ENCODE peak calls at places on chromosomes 12 and 14, in five cellular contexts. One of them, this sample, is unnamed.

GRCh38 chr12:74903522-74903921 is 306.1 kb downstream of the KCNC2 start:
- DNase-seq in Peyer's patch: no peak
- DNase-seq in GM10248: no peak
- DNase-seq in esophagus muscularis mucosa: no peak
- DNase-seq in cardiac muscle cell: no peak
- DNase-seq in this sample: no peak

GRCh38 chr12:30905483-30906009 is 21.0 kb upstream of the TSPAN11 start:
- DNase-seq in esophagus muscularis mucosa: no peak
- DNase-seq in cardiac muscle cell: no peak
- DNase-seq in GM10248: no peak
- DNase-seq in Peyer's patch: no peak
- DNase-seq in this sample: no peak

GRCh38 chr14:74476107-74476506 is 17.0 kb downstream of the NPC2 start:
- DNase-seq in Peyer's patch: no peak
- DNase-seq in esophagus muscularis mucosa: no peak
- DNase-seq in cardiac muscle cell: no peak
- DNase-seq in GM10248: no peak
- DNase-seq in this sample: no peak

GRCh38 chr12:5022465-5023061 is 21.1 kb upstream of the KCNA5 start:
- DNase-seq in esophagus muscularis mucosa: no peak
- DNase-seq in Peyer's patch: peak
- DNase-seq in cardiac muscle cell: peak
- DNase-seq in GM10248: peak
- DNase-seq in this sample: peak

GRCh38 chr12:104593482-104593881 is 136.7 kb downstream of the CHST11 start:
- DNase-seq in esophagus muscularis mucosa: no peak
- DNase-seq in Peyer's patch: no peak
- DNase-seq in cardiac muscle cell: no peak
- DNase-seq in GM10248: no peak
- DNase-seq in this sample: no peak

GRCh38 chr14:28461379-28461778 is 305.2 kb upstream of the FOXG1 start:
- DNase-seq in Peyer's patch: no peak
- DNase-seq in GM10248: no peak
- DNase-seq in esophagus muscularis mucosa: no peak
- DNase-seq in cardiac muscle cell: peak
- DNase-seq in this sample: no peak

GRCh38 chr12:80213871-80214270 is 114.5 kb downstream of the OTOGL start:
- DNase-seq in Peyer's patch: no peak
- DNase-seq in esophagus muscularis mucosa: no peak
- DNase-seq in cardiac muscle cell: no peak
- DNase-seq in GM10248: no peak
- DNase-seq in this sample: no peak

GRCh38 chr12:2058837-2059236 is 6.0 kb downstream of the CACNA1C start:
- DNase-seq in GM10248: no peak
- DNase-seq in esophagus muscularis mucosa: no peak
- DNase-seq in Peyer's patch: no peak
- DNase-seq in cardiac muscle cell: no peak
- DNase-seq in this sample: no peak

GRCh38 chr14:26290007-26290530 is 307.8 kb downstream of the NOVA1 start:
- DNase-seq in esophagus muscularis mucosa: no peak
- DNase-seq in Peyer's patch: no peak
- DNase-seq in cardiac muscle cell: peak
- DNase-seq in GM10248: no peak
- DNase-seq in this sample: no peak

GRCh38 chr14:75566752-75567151 is 11.7 kb upstream of the FLVCR2 start:
- DNase-seq in esophagus muscularis mucosa: no peak
- DNase-seq in GM10248: no peak
- DNase-seq in Peyer's patch: no peak
- DNase-seq in cardiac muscle cell: no peak
- DNase-seq in this sample: no peak

GRCh38 chr12:60819794-60820193 is 1224.0 kb downstream of the SLC16A7 start:
- DNase-seq in GM10248: no peak
- DNase-seq in cardiac muscle cell: no peak
- DNase-seq in Peyer's patch: no peak
- DNase-seq in esophagus muscularis mucosa: no peak
- DNase-seq in this sample: no peak

GRCh38 chr12:53550595-53550994 is 43.3 kb upstream of the NPFF start:
- DNase-seq in esophagus muscularis mucosa: no peak
- DNase-seq in cardiac muscle cell: peak
- DNase-seq in Peyer's patch: no peak
- DNase-seq in GM10248: no peak
- DNase-seq in this sample: no peak

GRCh38 chr14:81565441-81566290 is 32.0 kb upstream of the SEL1L start:
- DNase-seq in Peyer's patch: no peak
- DNase-seq in GM10248: peak
- DNase-seq in esophagus muscularis mucosa: no peak
- DNase-seq in cardiac muscle cell: peak
- DNase-seq in this sample: no peak

GRCh38 chr12:118103231-118103600 is 595 bp downstream of the VSIG10 start:
- DNase-seq in esophagus muscularis mucosa: no peak
- DNase-seq in cardiac muscle cell: peak
- DNase-seq in GM10248: no peak
- DNase-seq in Peyer's patch: no peak
- DNase-seq in this sample: peak

GRCh38 chr14:30034049-30034635 is 106.5 kb upstream of the PRKD1 start:
- DNase-seq in Peyer's patch: no peak
- DNase-seq in esophagus muscularis mucosa: no peak
- DNase-seq in cardiac muscle cell: no peak
- DNase-seq in GM10248: no peak
- DNase-seq in this sample: no peak

GRCh38 chr12:117313906-117314305 is 47.5 kb downstream of the NOS1 start:
- DNase-seq in esophagus muscularis mucosa: no peak
- DNase-seq in cardiac muscle cell: no peak
- DNase-seq in GM10248: no peak
- DNase-seq in Peyer's patch: no peak
- DNase-seq in this sample: no peak

GRCh38 chr12:5456906-5457305 is 25.0 kb downstream of the NTF3 start:
- DNase-seq in Peyer's patch: no peak
- DNase-seq in cardiac muscle cell: peak
- DNase-seq in GM10248: no peak
- DNase-seq in esophagus muscularis mucosa: no peak
- DNase-seq in this sample: no peak

GRCh38 chr14:30608533-30609006 is 13.5 kb upstream of the SCFD1 start:
- DNase-seq in cardiac muscle cell: peak
- DNase-seq in esophagus muscularis mucosa: no peak
- DNase-seq in Peyer's patch: peak
- DNase-seq in GM10248: no peak
- DNase-seq in this sample: no peak

GRCh38 chr12:21775130-21775920 is 819 bp upstream of the KCNJ8 start:
- DNase-seq in cardiac muscle cell: no peak
- DNase-seq in GM10248: no peak
- DNase-seq in esophagus muscularis mucosa: no peak
- DNase-seq in Peyer's patch: no peak
- DNase-seq in this sample: no peak

GRCh38 chr12:6335451-6336078 is 6.3 kb downstream of the TNFRSF1A start:
- DNase-seq in cardiac muscle cell: peak
- DNase-seq in Peyer's patch: peak
- DNase-seq in GM10248: peak
- DNase-seq in esophagus muscularis mucosa: peak
- DNase-seq in this sample: no peak

GRCh38 chr12:12636641-12637040 is 25.0 kb downstream of the CREBL2 start:
- DNase-seq in cardiac muscle cell: no peak
- DNase-seq in GM10248: peak
- DNase-seq in Peyer's patch: no peak
- DNase-seq in esophagus muscularis mucosa: no peak
- DNase-seq in this sample: no peak

GRCh38 chr12:4738541-4738940 is 18.3 kb downstream of the GALNT8 start:
- DNase-seq in esophagus muscularis mucosa: no peak
- DNase-seq in Peyer's patch: no peak
- DNase-seq in cardiac muscle cell: no peak
- DNase-seq in GM10248: no peak
- DNase-seq in this sample: no peak

GRCh38 chr12:26124491-26125450 is at the start of gene BHLHE41:
- DNase-seq in cardiac muscle cell: peak
- DNase-seq in esophagus muscularis mucosa: peak
- DNase-seq in Peyer's patch: peak
- DNase-seq in GM10248: peak
- DNase-seq in this sample: peak

GRCh38 chr14:94337274-94337673 is 14.1 kb upstream of the SERPINA6 start:
- DNase-seq in esophagus muscularis mucosa: no peak
- DNase-seq in cardiac muscle cell: peak
- DNase-seq in Peyer's patch: no peak
- DNase-seq in GM10248: no peak
- DNase-seq in this sample: no peak

GRCh38 chr12:122862110-122862634 is 26.9 kb downstream of the HIP1R start:
- DNase-seq in GM10248: no peak
- DNase-seq in Peyer's patch: no peak
- DNase-seq in esophagus muscularis mucosa: no peak
- DNase-seq in cardiac muscle cell: no peak
- DNase-seq in this sample: no peak

GRCh38 chr12:9163392-9163791 is 44.8 kb downstream of the PZP start:
- DNase-seq in esophagus muscularis mucosa: no peak
- DNase-seq in Peyer's patch: no peak
- DNase-seq in GM10248: no peak
- DNase-seq in cardiac muscle cell: no peak
- DNase-seq in this sample: no peak

GRCh38 chr14:28163261-28163660 is 603.3 kb upstream of the FOXG1 start:
- DNase-seq in cardiac muscle cell: no peak
- DNase-seq in esophagus muscularis mucosa: no peak
- DNase-seq in Peyer's patch: no peak
- DNase-seq in GM10248: no peak
- DNase-seq in this sample: no peak

GRCh38 chr12:19484738-19485137 is 45.4 kb downstream of the AEBP2 start:
- DNase-seq in Peyer's patch: no peak
- DNase-seq in cardiac muscle cell: no peak
- DNase-seq in esophagus muscularis mucosa: no peak
- DNase-seq in GM10248: no peak
- DNase-seq in this sample: no peak

GRCh38 chr12:89906824-89907223 is 198.2 kb upstream of the ATP2B1 start:
- DNase-seq in Peyer's patch: no peak
- DNase-seq in GM10248: no peak
- DNase-seq in cardiac muscle cell: no peak
- DNase-seq in esophagus muscularis mucosa: no peak
- DNase-seq in this sample: no peak

GRCh38 chr12:50112456-50113218 is 601 bp downstream of the COX14 start:
- DNase-seq in GM10248: no peak
- DNase-seq in cardiac muscle cell: no peak
- DNase-seq in esophagus muscularis mucosa: peak
- DNase-seq in Peyer's patch: peak
- DNase-seq in this sample: no peak

GRCh38 chr14:97095269-97095668 is 298.1 kb downstream of the VRK1 start:
- DNase-seq in GM10248: no peak
- DNase-seq in Peyer's patch: no peak
- DNase-seq in cardiac muscle cell: no peak
- DNase-seq in esophagus muscularis mucosa: no peak
- DNase-seq in this sample: no peak
- TF ChIP-seq CTCF in GM10248: no peak
- TF ChIP-seq CTCF in Peyer's patch: no peak
- TF ChIP-seq CTCF in cardiac muscle cell: no peak
- TF ChIP-seq CTCF in esophagus muscularis mucosa: no peak
- TF ChIP-seq CTCF in this sample: no peak

DNA sequence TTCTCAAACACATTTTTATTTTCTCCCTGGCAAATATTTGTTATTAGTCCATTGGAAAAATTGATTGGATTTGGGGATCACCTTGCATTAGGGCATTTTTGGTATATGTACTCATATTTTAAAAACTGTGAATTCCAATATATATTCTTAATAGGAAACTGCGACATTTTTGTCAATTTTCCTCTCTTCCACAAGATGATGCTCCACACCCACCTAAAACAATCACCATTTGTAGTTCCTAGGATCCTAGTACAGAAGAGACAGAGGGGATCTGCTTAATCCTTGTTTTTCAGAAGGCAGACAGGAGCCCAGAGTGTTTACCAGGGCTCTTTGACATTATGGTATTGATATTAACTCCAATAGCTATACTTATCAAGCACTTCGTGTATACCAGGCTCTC is 22.8 kb upstream of the OASL start:
- DNase-seq in esophagus muscularis mucosa: no peak
- DNase-seq in cardiac muscle cell: peak
- DNase-seq in Peyer's patch: no peak
- DNase-seq in GM10248: no peak
- DNase-seq in this sample: no peak
- TF ChIP-seq CTCF in esophagus muscularis mucosa: peak
- TF ChIP-seq CTCF in cardiac muscle cell: peak
- TF ChIP-seq CTCF in Peyer's patch: peak
- TF ChIP-seq CTCF in GM10248: peak
- TF ChIP-seq CTCF in this sample: no peak

DNA sequence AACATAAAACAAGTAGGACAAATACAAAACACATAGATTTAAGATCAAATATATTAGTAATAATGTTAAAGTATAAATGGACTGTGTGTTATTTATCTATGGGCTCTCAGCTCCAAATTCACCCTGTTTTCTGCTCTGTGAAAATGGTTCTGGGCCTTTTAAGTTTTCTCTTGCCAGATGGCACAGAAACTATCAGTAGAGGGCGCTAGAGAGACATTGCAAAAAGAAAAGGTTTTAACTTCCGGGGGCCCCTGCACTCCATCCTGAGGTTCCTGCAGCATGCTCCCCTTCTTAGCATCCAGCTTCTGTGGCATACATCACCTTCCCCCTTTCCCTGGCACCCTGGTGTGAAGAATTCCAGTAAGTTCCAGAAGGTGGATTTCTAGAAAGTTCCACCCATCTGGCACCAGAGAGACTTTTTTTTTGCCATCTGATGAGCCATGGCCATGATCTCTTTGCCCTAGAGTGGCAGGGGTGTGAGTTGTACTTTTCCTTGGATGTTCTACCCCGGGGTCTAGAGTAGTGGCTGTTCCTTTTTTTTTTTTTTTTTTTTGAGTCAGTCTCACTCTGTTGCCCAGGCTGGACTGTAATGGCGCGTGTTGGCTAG is 29.3 kb downstream of the ZCRB1 start:
- DNase-seq in esophagus muscularis mucosa: no peak
- DNase-seq in cardiac muscle cell: peak
- DNase-seq in Peyer's patch: no peak
- DNase-seq in GM10248: no peak
- DNase-seq in this sample: no peak
- TF ChIP-seq CTCF in esophagus muscularis mucosa: no peak
- TF ChIP-seq CTCF in cardiac muscle cell: peak
- TF ChIP-seq CTCF in Peyer's patch: no peak
- TF ChIP-seq CTCF in GM10248: peak
- TF ChIP-seq CTCF in this sample: peak

DNA sequence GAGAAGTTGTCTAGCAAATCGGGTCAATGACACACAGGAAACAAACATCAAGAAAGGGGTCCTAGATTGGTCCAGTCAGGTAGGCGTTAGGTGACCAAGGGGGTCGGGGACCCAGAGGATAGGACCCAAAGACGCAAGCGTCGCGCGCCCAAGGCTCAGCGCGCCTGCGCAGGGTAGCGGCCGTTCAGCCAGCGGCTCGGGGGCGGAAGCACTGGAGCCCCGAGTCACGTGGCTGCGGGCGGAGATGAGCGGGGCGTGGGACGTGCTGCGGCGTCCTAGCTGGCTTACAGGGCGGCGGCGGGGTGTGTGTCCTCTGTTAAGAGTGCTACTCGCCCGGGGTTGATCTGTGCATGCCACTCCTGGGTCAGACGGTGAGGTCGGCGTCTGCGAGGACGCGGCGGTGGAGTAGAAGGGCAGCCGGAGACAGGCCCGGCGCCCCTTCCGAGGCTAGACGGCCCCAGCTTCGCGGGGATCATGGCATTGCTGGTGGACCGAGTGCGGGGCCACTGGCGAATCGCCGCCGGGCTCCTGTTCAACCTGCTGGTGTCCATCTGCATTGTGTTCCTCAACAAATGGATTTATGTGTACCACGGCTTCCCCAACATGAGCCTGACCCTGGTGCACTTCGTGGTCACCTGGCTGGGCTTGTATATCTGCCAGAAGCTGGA is at the start of gene SLC35E3:
- DNase-seq in Peyer's patch: peak
- DNase-seq in cardiac muscle cell: peak
- DNase-seq in GM10248: peak
- DNase-seq in esophagus muscularis mucosa: peak
- DNase-seq in this sample: peak
- TF ChIP-seq CTCF in Peyer's patch: no peak
- TF ChIP-seq CTCF in cardiac muscle cell: no peak
- TF ChIP-seq CTCF in GM10248: no peak
- TF ChIP-seq CTCF in esophagus muscularis mucosa: no peak
- TF ChIP-seq CTCF in this sample: no peak

GRCh38 chr12:24560867-24561266 is 388.0 kb downstream of the BCAT1 start:
- DNase-seq in GM10248: no peak
- DNase-seq in Peyer's patch: no peak
- DNase-seq in cardiac muscle cell: no peak
- DNase-seq in esophagus muscularis mucosa: no peak
- DNase-seq in this sample: no peak
- TF ChIP-seq CTCF in GM10248: no peak
- TF ChIP-seq CTCF in Peyer's patch: no peak
- TF ChIP-seq CTCF in cardiac muscle cell: no peak
- TF ChIP-seq CTCF in esophagus muscularis mucosa: no peak
- TF ChIP-seq CTCF in this sample: no peak

This sample was measured in mesothelial cell of epicardium.